ENCODE peak calls at places on chromosomes 4 and X, in eight cellular contexts. One of them, this sample, is unnamed.

GRCh38 chr4:124931050-124931449 is 218.5 kb upstream of the ANKRD50 start:
- DNase-seq in left ventricle myocardium inferior: no peak
- DNase-seq in keratinocyte: no peak
- DNase-seq in gastrocnemius medialis: no peak
- DNase-seq in SJSA1: no peak
- DNase-seq in ovary: no peak
- DNase-seq in GM23338: no peak
- DNase-seq in caudate nucleus: no peak
- DNase-seq in this sample: no peak

GRCh38 chrX:121641560-121641959 is 594.1 kb downstream of the GLUD2 start:
- DNase-seq in left ventricle myocardium inferior: no peak
- DNase-seq in keratinocyte: no peak
- DNase-seq in gastrocnemius medialis: no peak
- DNase-seq in SJSA1: peak; percentile 75
- DNase-seq in ovary: no peak
- DNase-seq in GM23338: no peak
- DNase-seq in caudate nucleus: no peak
- DNase-seq in this sample: no peak

GRCh38 chr4:7665321-7665720 is 230.6 kb upstream of the PSAPL1 start:
- DNase-seq in left ventricle myocardium inferior: no peak
- DNase-seq in keratinocyte: no peak
- DNase-seq in gastrocnemius medialis: no peak
- DNase-seq in SJSA1: no peak
- DNase-seq in ovary: no peak
- DNase-seq in GM23338: no peak
- DNase-seq in caudate nucleus: no peak
- DNase-seq in this sample: no peak

GRCh38 chrX:150567645-150568319 is 639 bp upstream of the MTM1 start:
- DNase-seq in left ventricle myocardium inferior: no peak
- DNase-seq in keratinocyte: no peak
- DNase-seq in gastrocnemius medialis: no peak
- DNase-seq in SJSA1: no peak
- DNase-seq in ovary: no peak
- DNase-seq in GM23338: no peak
- DNase-seq in caudate nucleus: no peak
- DNase-seq in this sample: no peak

GRCh38 chr4:173486714-173487392 is 43.2 kb downstream of the HAND2 start:
- DNase-seq in left ventricle myocardium inferior: peak; percentile 42
- DNase-seq in keratinocyte: no peak
- DNase-seq in gastrocnemius medialis: no peak
- DNase-seq in SJSA1: no peak
- DNase-seq in ovary: no peak
- DNase-seq in GM23338: no peak
- DNase-seq in caudate nucleus: no peak
- DNase-seq in this sample: no peak

GRCh38 chr4:107808572-107808971 is 16.2 kb upstream of the SGMS2 start:
- DNase-seq in left ventricle myocardium inferior: no peak
- DNase-seq in keratinocyte: no peak
- DNase-seq in gastrocnemius medialis: no peak
- DNase-seq in SJSA1: no peak
- DNase-seq in ovary: no peak
- DNase-seq in GM23338: no peak
- DNase-seq in caudate nucleus: no peak
- DNase-seq in this sample: no peak

GRCh38 chr4:15744016-15744415 is 34.1 kb upstream of the CD38 start:
- DNase-seq in left ventricle myocardium inferior: no peak
- DNase-seq in keratinocyte: no peak
- DNase-seq in gastrocnemius medialis: no peak
- DNase-seq in SJSA1: no peak
- DNase-seq in ovary: no peak
- DNase-seq in GM23338: no peak
- DNase-seq in caudate nucleus: no peak
- DNase-seq in this sample: no peak

GRCh38 chrX:95612350-95612749 is 1072.3 kb upstream of the DIAPH2 start:
- DNase-seq in left ventricle myocardium inferior: no peak
- DNase-seq in keratinocyte: no peak
- DNase-seq in gastrocnemius medialis: no peak
- DNase-seq in SJSA1: no peak
- DNase-seq in ovary: no peak
- DNase-seq in GM23338: no peak
- DNase-seq in caudate nucleus: no peak
- DNase-seq in this sample: no peak

GRCh38 chr4:183798249-183798920 is 106.7 kb upstream of the STOX2 start:
- DNase-seq in left ventricle myocardium inferior: no peak
- DNase-seq in keratinocyte: no peak
- DNase-seq in gastrocnemius medialis: no peak
- DNase-seq in SJSA1: no peak
- DNase-seq in ovary: no peak
- DNase-seq in GM23338: peak; percentile 45
- DNase-seq in caudate nucleus: no peak
- DNase-seq in this sample: no peak

GRCh38 chr4:16608123-16608522 is 290.3 kb downstream of the LDB2 start:
- DNase-seq in left ventricle myocardium inferior: no peak
- DNase-seq in keratinocyte: no peak
- DNase-seq in gastrocnemius medialis: no peak
- DNase-seq in SJSA1: no peak
- DNase-seq in ovary: no peak
- DNase-seq in GM23338: peak; percentile 30
- DNase-seq in caudate nucleus: no peak
- DNase-seq in this sample: no peak

GRCh38 chr4:79397951-79398350 is 10.1 kb downstream of the GK2 start:
- DNase-seq in left ventricle myocardium inferior: no peak
- DNase-seq in keratinocyte: no peak
- DNase-seq in gastrocnemius medialis: no peak
- DNase-seq in SJSA1: no peak
- DNase-seq in ovary: no peak
- DNase-seq in GM23338: no peak
- DNase-seq in caudate nucleus: no peak
- DNase-seq in this sample: no peak

GRCh38 chr4:26152051-26152450 is 168.8 kb upstream of the RBPJ start:
- DNase-seq in left ventricle myocardium inferior: no peak
- DNase-seq in keratinocyte: no peak
- DNase-seq in gastrocnemius medialis: no peak
- DNase-seq in SJSA1: no peak
- DNase-seq in ovary: no peak
- DNase-seq in GM23338: no peak
- DNase-seq in caudate nucleus: no peak
- DNase-seq in this sample: no peak

GRCh38 chr4:88779431-88779830 is 81.8 kb upstream of the NAP1L5 start:
- DNase-seq in left ventricle myocardium inferior: no peak
- DNase-seq in keratinocyte: no peak
- DNase-seq in gastrocnemius medialis: no peak
- DNase-seq in SJSA1: peak; percentile 57
- DNase-seq in ovary: no peak
- DNase-seq in GM23338: no peak
- DNase-seq in caudate nucleus: no peak
- DNase-seq in this sample: no peak

DNA sequence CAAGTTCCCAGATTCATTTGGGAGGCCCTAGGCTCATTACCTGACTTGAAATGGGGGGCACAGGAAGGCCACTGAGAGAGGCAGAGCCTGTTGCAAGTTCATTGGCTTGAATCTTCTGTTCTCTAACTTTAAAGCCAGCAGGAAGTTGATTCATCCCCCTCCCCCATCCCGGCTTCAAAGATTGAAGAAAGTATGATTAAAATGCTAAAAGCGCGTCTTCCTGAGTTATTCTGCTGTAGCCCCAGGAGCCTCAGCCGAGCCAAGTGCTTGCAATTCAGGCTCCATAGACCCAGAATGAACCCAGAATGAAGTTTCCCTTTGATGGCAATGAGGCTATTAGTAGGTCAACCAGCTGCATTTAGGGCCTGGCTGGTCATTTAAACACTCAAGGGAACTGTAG is 14.7 kb downstream of the CHST7 start:
- DNase-seq in left ventricle myocardium inferior: peak; percentile 41
- DNase-seq in keratinocyte: no peak
- DNase-seq in gastrocnemius medialis: peak; percentile 31
- DNase-seq in SJSA1: peak; percentile 58
- DNase-seq in ovary: no peak
- DNase-seq in GM23338: peak; percentile 68
- DNase-seq in caudate nucleus: no peak
- DNase-seq in this sample: no peak
- H3K27ac ChIP-seq in left ventricle myocardium inferior: peak overlapping the region; percentile 85
- H3K27ac ChIP-seq in keratinocyte: no peak overlapping the region
- H3K27ac ChIP-seq in gastrocnemius medialis: peak overlapping the region; percentile 23
- H3K27ac ChIP-seq in SJSA1: peak overlapping the region; percentile 59
- H3K27ac ChIP-seq in ovary: peak overlapping the region; percentile 26
- H3K27ac ChIP-seq in GM23338: peak overlapping the region; percentile 72
- H3K27ac ChIP-seq in caudate nucleus: no peak overlapping the region
- H3K27ac ChIP-seq in this sample: no peak overlapping the region

GRCh38 chr4:40651280-40651679 is 21.6 kb upstream of the RBM47 start:
- DNase-seq in left ventricle myocardium inferior: no peak
- DNase-seq in keratinocyte: no peak
- DNase-seq in gastrocnemius medialis: no peak
- DNase-seq in SJSA1: no peak
- DNase-seq in ovary: no peak
- DNase-seq in GM23338: no peak
- DNase-seq in caudate nucleus: no peak
- DNase-seq in this sample: no peak

GRCh38 chr4:40645576-40645975 is 15.9 kb upstream of the RBM47 start:
- DNase-seq in left ventricle myocardium inferior: no peak
- DNase-seq in keratinocyte: no peak
- DNase-seq in gastrocnemius medialis: no peak
- DNase-seq in SJSA1: no peak
- DNase-seq in ovary: no peak
- DNase-seq in GM23338: no peak
- DNase-seq in caudate nucleus: no peak
- DNase-seq in this sample: no peak

GRCh38 chr4:40648141-40648540 is 18.5 kb upstream of the RBM47 start:
- DNase-seq in left ventricle myocardium inferior: no peak
- DNase-seq in keratinocyte: no peak
- DNase-seq in gastrocnemius medialis: no peak
- DNase-seq in SJSA1: no peak
- DNase-seq in ovary: no peak
- DNase-seq in GM23338: no peak
- DNase-seq in caudate nucleus: no peak
- DNase-seq in this sample: no peak

GRCh38 chr4:40648742-40649281 is 19.1 kb upstream of the RBM47 start:
- DNase-seq in left ventricle myocardium inferior: peak; percentile 17
- DNase-seq in keratinocyte: no peak
- DNase-seq in gastrocnemius medialis: no peak
- DNase-seq in SJSA1: no peak
- DNase-seq in ovary: no peak
- DNase-seq in GM23338: peak; percentile 12
- DNase-seq in caudate nucleus: no peak
- DNase-seq in this sample: no peak
- H3K27ac ChIP-seq in left ventricle myocardium inferior: no peak overlapping the region
- H3K27ac ChIP-seq in keratinocyte: no peak overlapping the region
- H3K27ac ChIP-seq in gastrocnemius medialis: no peak overlapping the region
- H3K27ac ChIP-seq in SJSA1: no peak overlapping the region
- H3K27ac ChIP-seq in ovary: no peak overlapping the region
- H3K27ac ChIP-seq in GM23338: no peak overlapping the region
- H3K27ac ChIP-seq in caudate nucleus: no peak overlapping the region
- H3K27ac ChIP-seq in this sample: no peak overlapping the region

GRCh38 chr4:110087116-110087708 is 111.2 kb downstream of the ELOVL6 start:
- DNase-seq in left ventricle myocardium inferior: no peak
- DNase-seq in keratinocyte: peak; percentile 46
- DNase-seq in gastrocnemius medialis: no peak
- DNase-seq in SJSA1: peak; percentile 10
- DNase-seq in ovary: no peak
- DNase-seq in GM23338: no peak
- DNase-seq in caudate nucleus: no peak
- DNase-seq in this sample: no peak

GRCh38 chr4:110091426-110091825 is 107.0 kb downstream of the ELOVL6 start:
- DNase-seq in left ventricle myocardium inferior: no peak
- DNase-seq in keratinocyte: peak; percentile 60
- DNase-seq in gastrocnemius medialis: no peak
- DNase-seq in SJSA1: peak; percentile 24
- DNase-seq in ovary: no peak
- DNase-seq in GM23338: no peak
- DNase-seq in caudate nucleus: no peak
- DNase-seq in this sample: no peak

GRCh38 chr4:110085131-110085530 is 113.3 kb downstream of the ELOVL6 start:
- DNase-seq in left ventricle myocardium inferior: no peak
- DNase-seq in keratinocyte: no peak
- DNase-seq in gastrocnemius medialis: no peak
- DNase-seq in SJSA1: no peak
- DNase-seq in ovary: no peak
- DNase-seq in GM23338: no peak
- DNase-seq in caudate nucleus: no peak
- DNase-seq in this sample: no peak

GRCh38 chr4:110092646-110093045 is 105.8 kb downstream of the ELOVL6 start:
- DNase-seq in left ventricle myocardium inferior: no peak
- DNase-seq in keratinocyte: no peak
- DNase-seq in gastrocnemius medialis: no peak
- DNase-seq in SJSA1: no peak
- DNase-seq in ovary: no peak
- DNase-seq in GM23338: no peak
- DNase-seq in caudate nucleus: no peak
- DNase-seq in this sample: no peak

GRCh38 chr4:110088670-110089069 is 109.7 kb downstream of the ELOVL6 start:
- DNase-seq in left ventricle myocardium inferior: no peak
- DNase-seq in keratinocyte: peak; percentile 23
- DNase-seq in gastrocnemius medialis: no peak
- DNase-seq in SJSA1: no peak
- DNase-seq in ovary: no peak
- DNase-seq in GM23338: peak; percentile 34
- DNase-seq in caudate nucleus: no peak
- DNase-seq in this sample: no peak
- H3K27ac ChIP-seq in left ventricle myocardium inferior: no peak overlapping the region
- H3K27ac ChIP-seq in keratinocyte: peak overlapping the region; percentile 43
- H3K27ac ChIP-seq in gastrocnemius medialis: no peak overlapping the region
- H3K27ac ChIP-seq in SJSA1: no peak overlapping the region
- H3K27ac ChIP-seq in ovary: no peak overlapping the region
- H3K27ac ChIP-seq in GM23338: peak overlapping the region; percentile 52
- H3K27ac ChIP-seq in caudate nucleus: no peak overlapping the region
- H3K27ac ChIP-seq in this sample: no peak overlapping the region

GRCh38 chr4:10317345-10317744 is 139.9 kb downstream of the ZNF518B start:
- DNase-seq in left ventricle myocardium inferior: no peak
- DNase-seq in keratinocyte: no peak
- DNase-seq in gastrocnemius medialis: no peak
- DNase-seq in SJSA1: no peak
- DNase-seq in ovary: no peak
- DNase-seq in GM23338: no peak
- DNase-seq in caudate nucleus: no peak
- DNase-seq in this sample: no peak
- H3K27ac ChIP-seq in left ventricle myocardium inferior: no peak overlapping the region
- H3K27ac ChIP-seq in keratinocyte: no peak overlapping the region
- H3K27ac ChIP-seq in gastrocnemius medialis: no peak overlapping the region
- H3K27ac ChIP-seq in SJSA1: no peak overlapping the region
- H3K27ac ChIP-seq in ovary: no peak overlapping the region
- H3K27ac ChIP-seq in GM23338: no peak overlapping the region
- H3K27ac ChIP-seq in caudate nucleus: no peak overlapping the region
- H3K27ac ChIP-seq in this sample: no peak overlapping the region

GRCh38 chrX:9745417-9746115 is 20.1 kb downstream of the GPR143 start:
- DNase-seq in left ventricle myocardium inferior: no peak
- DNase-seq in keratinocyte: no peak
- DNase-seq in gastrocnemius medialis: no peak
- DNase-seq in SJSA1: no peak
- DNase-seq in ovary: no peak
- DNase-seq in GM23338: no peak
- DNase-seq in caudate nucleus: no peak
- DNase-seq in this sample: no peak
- H3K27ac ChIP-seq in left ventricle myocardium inferior: peak overlapping the region; percentile 74
- H3K27ac ChIP-seq in keratinocyte: peak overlapping the region; percentile 49
- H3K27ac ChIP-seq in gastrocnemius medialis: no peak overlapping the region
- H3K27ac ChIP-seq in SJSA1: no peak overlapping the region
- H3K27ac ChIP-seq in ovary: no peak overlapping the region
- H3K27ac ChIP-seq in GM23338: no peak overlapping the region
- H3K27ac ChIP-seq in caudate nucleus: no peak overlapping the region
- H3K27ac ChIP-seq in this sample: no peak overlapping the region

This sample was measured in substantia nigra.